ENCODE peak calls at places on chromosomes 11 and 22, in nine cellular contexts. P is brain microvascular endothelial cell, V is GM13976, B is AG04450, K is choroid plexus epithelial cell, Q is Calu3, L is AG04449, O is WTC11, T is GM23338. C is an unnamed sample.
A peak's percentile ranks its signal among the peaks of the same experiment; 100 is the strongest.

GRCh38 chr11:96228911-96229310 is 114.1 kb downstream of the MAML2 start:
- DNase-seq in P (no peak), V (no peak), B (no peak), K (peak; percentile 81), Q (no peak), L (no peak), O (no peak), T (no peak), C (no peak)

GRCh38 chr11:28090052-28090749 is 17.8 kb downstream of the KIF18A start:
- DNase-seq in P (no peak), V (no peak), B (peak; percentile 18), K (peak; percentile 39), Q (no peak), L (peak; percentile 23), O (no peak), T (no peak), C (no peak)

GRCh38 chr22:44361391-44362126 is 48.8 kb upstream of the SHISAL1 start:
- DNase-seq in P (no peak), V (no peak), B (no peak), K (no peak), Q (peak; percentile 17), L (no peak), O (no peak), T (no peak), C (no peak)

GRCh38 chr22:30474683-30475424 is 3.0 kb upstream of the SEC14L3 start:
- DNase-seq in P (no peak), V (no peak), B (no peak), K (peak; percentile 5), Q (peak; percentile 68), L (no peak), O (peak; percentile 18), T (peak; percentile 74), C (no peak)

GRCh38 chr11:9565822-9566560 is 7.5 kb upstream of the WEE1 start:
- DNase-seq in P (peak; percentile 100), V (peak; percentile 76), B (peak; percentile 100), K (peak; percentile 100), Q (peak; percentile 83), L (peak; percentile 100), O (peak; percentile 19), T (peak; percentile 85), C (peak; percentile 99)

GRCh38 chr11:128774593-128774992 is 80.7 kb downstream of the FLI1 start:
- DNase-seq in P (no peak), V (no peak), B (no peak), K (no peak), Q (no peak), L (no peak), O (no peak), T (no peak), C (no peak)

GRCh38 chr11:12167098-12167999 is 57.0 kb downstream of the MICAL2 start:
- DNase-seq in P (peak; percentile 94), V (no peak), B (no peak), K (peak; percentile 85), Q (peak; percentile 71), L (peak; percentile 79), O (no peak), T (no peak), C (peak; percentile 93)

GRCh38 chr11:18204220-18204619 is 31.6 kb downstream of the MRGPRX4 start:
- DNase-seq in P (no peak), V (no peak), B (no peak), K (no peak), Q (no peak), L (no peak), O (no peak), T (no peak), C (no peak)

GRCh38 chr11:104164028-104164520 is at the start of gene PDGFD:
- DNase-seq in P (peak; percentile 41), V (peak; percentile 54), B (peak; percentile 30), K (peak; percentile 77), Q (peak; percentile 79), L (no peak), O (peak; percentile 89), T (peak; percentile 93), C (peak; percentile 35)

GRCh38 chr11:119258983-119259382 is 52.8 kb downstream of the CBL start:
- DNase-seq in P (no peak), V (no peak), B (no peak), K (no peak), Q (no peak), L (no peak), O (no peak), T (no peak), C (no peak)

GRCh38 chr11:132718711-132719641 is 813.3 kb downstream of the OPCML start:
- DNase-seq in P (peak; percentile 36), V (no peak), B (no peak), K (peak; percentile 24), Q (no peak), L (peak; percentile 29), O (no peak), T (no peak), C (no peak)

GRCh38 chr11:20015529-20016427 is 144.5 kb downstream of the DBX1 start:
- DNase-seq in P (no peak), V (no peak), B (no peak), K (no peak), Q (no peak), L (no peak), O (no peak), T (no peak), C (peak; percentile 58)

GRCh38 chr11:91926967-91927366 is 297.7 kb upstream of the FAT3 start:
- DNase-seq in P (no peak), V (no peak), B (no peak), K (no peak), Q (no peak), L (no peak), O (no peak), T (no peak), C (no peak)

GRCh38 chr22:26502688-26503561 is 9.3 kb downstream of the TFIP11 start:
- DNase-seq in P (peak; percentile 34), V (peak; percentile 75), B (no peak), K (peak; percentile 67), Q (peak; percentile 14), L (no peak), O (peak; percentile 73), T (peak; percentile 90), C (peak; percentile 18)
- TF ChIP-seq CTCF in P (peak; percentile 84), V (peak; percentile 28), B (peak; percentile 60), K (peak; percentile 82), Q (peak; percentile 61), L (peak; percentile 64), O (peak; percentile 32), T (peak; percentile 72), C (peak; percentile 43)

DNA sequence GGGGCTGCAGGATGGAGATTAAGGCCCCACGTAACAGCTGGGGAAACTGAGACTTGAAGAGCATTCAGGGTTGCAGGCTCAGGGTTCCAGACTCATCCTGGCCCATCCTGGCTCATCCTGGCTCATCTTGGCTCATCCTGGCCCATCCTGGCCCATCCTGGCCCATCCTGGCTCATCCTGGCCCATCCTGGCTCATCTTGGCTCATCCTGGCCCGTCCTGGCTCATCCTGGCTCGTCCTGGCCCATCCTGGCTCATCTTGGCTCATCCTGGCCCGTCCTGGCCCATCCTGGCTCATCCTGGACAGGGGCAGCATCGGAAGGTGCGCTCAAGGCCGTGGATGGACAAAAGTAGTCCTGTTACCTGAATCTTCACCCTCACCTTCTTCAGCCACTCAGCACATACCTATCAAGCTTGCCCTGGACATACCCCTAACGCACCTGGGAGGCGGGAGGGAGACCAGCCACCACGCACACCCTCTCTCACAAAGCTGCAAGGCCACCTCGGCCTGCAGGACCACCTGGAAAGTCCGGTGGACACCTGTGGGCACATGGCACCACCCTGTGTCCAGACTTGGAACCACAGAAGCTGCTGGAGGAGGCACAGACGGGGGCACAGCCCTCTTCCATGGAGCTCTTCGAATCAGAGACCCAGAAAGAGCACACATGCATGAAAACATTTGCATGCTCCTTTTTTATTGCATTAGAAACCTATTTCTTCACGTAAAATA is 20.3 kb upstream of the NLRP6 start:
- DNase-seq in P (no peak), V (no peak), B (no peak), K (no peak), Q (peak; percentile 43), L (no peak), O (no peak), T (no peak), C (no peak)
- TF ChIP-seq CTCF in P (peak; percentile 41), V (peak; percentile 40), B (no peak), K (peak; percentile 24), Q (peak; percentile 34), L (no peak), O (no peak), T (no peak), C (peak; percentile 19)

DNA sequence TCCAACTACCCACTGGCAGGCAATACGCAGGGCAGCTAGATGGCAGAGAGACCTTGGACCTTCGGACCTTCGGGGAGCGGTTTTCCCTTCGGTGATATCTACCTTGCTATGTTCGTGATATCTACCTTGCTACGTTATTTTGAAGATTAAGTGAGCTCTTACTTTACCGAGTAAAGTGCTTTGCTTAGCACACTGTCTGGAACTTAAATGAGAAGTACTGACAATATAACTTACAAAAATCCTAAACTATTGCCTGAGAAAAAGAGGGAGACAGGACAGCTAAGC is 1.0 kb upstream of the PRDM10 start:
- DNase-seq in P (no peak), V (no peak), B (no peak), K (no peak), Q (no peak), L (no peak), O (no peak), T (no peak), C (no peak)
- TF ChIP-seq CTCF in P (no peak), V (no peak), B (no peak), K (no peak), Q (no peak), L (no peak), O (no peak), T (no peak), C (no peak)

GRCh38 chr22:24324137-24324536 is 53.5 kb downstream of the SPECC1L start:
- DNase-seq in P (no peak), V (no peak), B (no peak), K (no peak), Q (no peak), L (no peak), O (no peak), T (no peak), C (no peak)

GRCh38 chr22:24323695-24324094 is 53.1 kb downstream of the SPECC1L start:
- DNase-seq in P (no peak), V (no peak), B (no peak), K (no peak), Q (no peak), L (no peak), O (no peak), T (no peak), C (no peak)

GRCh38 chr22:24322522-24322921 is 51.9 kb downstream of the SPECC1L start:
- DNase-seq in P (no peak), V (no peak), B (no peak), K (no peak), Q (no peak), L (no peak), O (no peak), T (no peak), C (no peak)

GRCh38 chr22:24321999-24322398 is 51.4 kb downstream of the SPECC1L start:
- DNase-seq in P (no peak), V (no peak), B (no peak), K (no peak), Q (no peak), L (no peak), O (no peak), T (no peak), C (no peak)

DNA sequence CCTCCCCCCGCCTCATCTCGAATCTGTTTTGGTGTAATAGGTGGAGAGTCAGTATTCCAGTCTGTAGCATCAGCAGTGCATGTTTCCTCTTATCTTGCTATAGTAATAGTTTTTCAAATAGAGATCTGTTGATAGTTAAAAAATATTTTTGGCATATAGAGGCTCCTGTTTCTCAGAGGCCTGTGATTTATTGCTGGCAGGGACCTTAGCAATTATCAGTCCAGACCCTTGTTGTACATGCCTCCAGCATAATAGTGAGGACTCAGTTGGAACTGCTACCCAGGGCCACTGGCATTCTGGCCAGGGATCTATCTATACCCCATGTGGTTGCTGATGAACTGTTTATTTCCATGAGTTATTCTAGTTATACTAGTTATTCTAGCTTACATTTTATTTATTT is 52.6 kb downstream of the SPECC1L start:
- DNase-seq in P (no peak), V (no peak), B (no peak), K (no peak), Q (no peak), L (no peak), O (no peak), T (no peak), C (no peak)
- TF ChIP-seq CTCF in P (no peak), V (no peak), B (no peak), K (no peak), Q (no peak), L (no peak), O (no peak), T (no peak), C (no peak)